ENCODE peak calls at places on chromosomes 4 and X, in four cellular contexts. G is lung; A is A673; D is CD8-positive, alpha-beta memory T cell. U is an unnamed sample.

GRCh38 chr4:121464854-121465253 is 84.0 kb upstream of the QRFPR start:
- DNase-seq in G (no peak), A (no peak), D (no peak), U (no peak)

GRCh38 chr4:26183017-26183416 is 137.8 kb upstream of the RBPJ start:
- DNase-seq in G (no peak), A (no peak), D (no peak), U (no peak)

GRCh38 chr4:151238477-151238876 is 38.5 kb upstream of the PRSS48 start:
- DNase-seq in G (no peak), A (no peak), D (no peak), U (no peak)

GRCh38 chr4:38424171-38424871 is 239.7 kb upstream of the KLF3 start:
- DNase-seq in G (no peak), A (no peak), D (no peak), U (peak; percentile 16)

GRCh38 chrX:68433155-68433980 is at the start of gene OPHN1:
- DNase-seq in G (peak; percentile 80), A (peak; percentile 69), D (no peak), U (peak; percentile 79)

GRCh38 chr4:158376441-158376840 is 145.2 kb upstream of the RXFP1 start:
- DNase-seq in G (no peak), A (no peak), D (no peak), U (no peak)

GRCh38 chr4:11566440-11567022 is 137.8 kb upstream of the HS3ST1 start:
- DNase-seq in G (no peak), A (no peak), D (no peak), U (no peak)

GRCh38 chr4:8303081-8303480 is 33.5 kb downstream of the HTRA3 start:
- DNase-seq in G (no peak), A (no peak), D (no peak), U (peak; percentile 7)

GRCh38 chrX:68261060-68261672 is 172.1 kb downstream of the OPHN1 start:
- DNase-seq in G (no peak), A (no peak), D (no peak), U (no peak)

GRCh38 chrX:49278081-49278480 is 8.5 kb downstream of the PPP1R3F start:
- DNase-seq in G (no peak), A (no peak), D (no peak), U (no peak)

GRCh38 chr4:169136796-169137554 is 126.9 kb upstream of the CBR4 start:
- DNase-seq in G (no peak), A (peak; percentile 71), D (no peak), U (no peak)

GRCh38 chrX:136126892-136127406 is 20.4 kb upstream of the FHL1 start:
- DNase-seq in G (no peak), A (no peak), D (no peak), U (no peak)

GRCh38 chr4:40521957-40522356 is 107.7 kb downstream of the RBM47 start:
- DNase-seq in G (no peak), A (no peak), D (no peak), U (no peak)

GRCh38 chr4:156673483-156673882 is 298.1 kb downstream of the PDGFC start:
- DNase-seq in G (no peak), A (no peak), D (no peak), U (no peak)

GRCh38 chrX:140766024-140766611 is 56.6 kb downstream of the LINC00632 start:
- DNase-seq in G (peak; percentile 41), A (peak; percentile 65), D (peak; percentile 1), U (peak; percentile 34)

GRCh38 chr4:98711526-98711925 is 53.1 kb upstream of the TSPAN5 start:
- DNase-seq in G (no peak), A (no peak), D (no peak), U (no peak)

GRCh38 chrX:115289465-115289864 is at the start of gene LUZP4:
- DNase-seq in G (no peak), A (no peak), D (no peak), U (no peak)

GRCh38 chrX:42934020-42934701 is 156.2 kb upstream of the PPP1R2C start:
- DNase-seq in G (no peak), A (no peak), D (no peak), U (no peak)

GRCh38 chrX:152637649-152638442 is at the start of gene GABRQ:
- DNase-seq in G (no peak), A (peak; percentile 70), D (no peak), U (no peak)

GRCh38 chrX:21374163-21374993 is at the start of gene CNKSR2:
- DNase-seq in G (no peak), A (peak; percentile 39), D (no peak), U (peak; percentile 42)

GRCh38 chr4:111630705-111631104 is 514.5 kb upstream of the FAM241A start:
- DNase-seq in G (no peak), A (peak; percentile 85), D (no peak), U (no peak)

GRCh38 chr4:91826186-91826585 is 477.6 kb upstream of the GRID2 start:
- DNase-seq in G (no peak), A (no peak), D (no peak), U (no peak)

GRCh38 chrX:137573356-137574101 is 7.6 kb downstream of the ZIC3 start:
- DNase-seq in G (no peak), A (no peak), D (no peak), U (no peak)

GRCh38 chrX:137575596-137576255 is 9.8 kb downstream of the ZIC3 start:
- DNase-seq in G (no peak), A (no peak), D (no peak), U (no peak)

GRCh38 chrX:137574784-137575298 is 8.9 kb downstream of the ZIC3 start:
- DNase-seq in G (no peak), A (no peak), D (no peak), U (no peak)

GRCh38 chrX:137569470-137569891 is 3.6 kb downstream of the ZIC3 start:
- DNase-seq in G (no peak), A (no peak), D (no peak), U (no peak)

GRCh38 chrX:137574102-137574783 is 8.3 kb downstream of the ZIC3 start:
- DNase-seq in G (no peak), A (no peak), D (no peak), U (no peak)
- H3K4me1 ChIP-seq in G (peaks cover 2% of the 10 kb centered on the region), A (no peaks in the 10 kb centered on the region), D (no peaks in the 10 kb centered on the region), U (no peaks in the 10 kb centered on the region)

GRCh38 chr4:60314367-60314766 is 885.8 kb upstream of the ADGRL3 start:
- DNase-seq in G (no peak), A (no peak), D (no peak), U (no peak)

GRCh38 chr4:60315586-60315985 is 884.5 kb upstream of the ADGRL3 start:
- DNase-seq in G (no peak), A (no peak), D (no peak), U (no peak)

DNA sequence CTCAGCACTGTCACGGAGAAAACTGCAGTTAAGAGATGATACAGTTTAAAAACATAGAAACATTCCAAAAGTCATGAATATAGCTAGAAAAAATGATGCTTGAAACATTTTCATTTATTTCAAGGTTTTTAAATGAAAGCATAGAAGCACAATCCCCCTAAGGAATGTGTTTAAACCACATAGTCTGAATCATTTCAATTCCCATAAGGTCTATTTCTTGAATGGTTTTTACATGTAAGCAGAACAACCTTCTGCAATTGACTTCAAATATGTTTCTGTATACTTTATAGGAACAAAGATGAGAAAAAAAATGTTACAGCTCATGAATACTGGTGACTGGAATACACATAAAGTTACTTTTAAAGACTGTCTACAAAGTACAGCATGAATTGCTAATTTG is 886.5 kb upstream of the ADGRL3 start:
- DNase-seq in G (no peak), A (no peak), D (no peak), U (no peak)
- H3K4me1 ChIP-seq in G (no peaks in the 10 kb centered on the region), A (no peaks in the 10 kb centered on the region), D (no peaks in the 10 kb centered on the region), U (no peaks in the 10 kb centered on the region)

GRCh38 chr4:610411-611261 is 14.7 kb upstream of the PDE6B start:
- DNase-seq in G (no peak), A (no peak), D (no peak), U (no peak)
- H3K4me1 ChIP-seq in G (no peaks in the 10 kb centered on the region), A (no peaks in the 10 kb centered on the region), D (no peaks in the 10 kb centered on the region), U (no peaks in the 10 kb centered on the region)

GRCh38 chr4:139367421-139368090 is 65.3 kb upstream of the NDUFC1 start:
- DNase-seq in G (no peak), A (peak; percentile 22), D (no peak), U (no peak)

GRCh38 chr4:139368990-139369389 is 66.7 kb upstream of the NDUFC1 start:
- DNase-seq in G (no peak), A (no peak), D (no peak), U (no peak)
- H3K4me1 ChIP-seq in G (no peaks in the 10 kb centered on the region), A (no peaks in the 10 kb centered on the region), D (no peaks in the 10 kb centered on the region), U (no peaks in the 10 kb centered on the region)

GRCh38 chr4:48032721-48033120 is 16.1 kb downstream of the NIPAL1 start:
- DNase-seq in G (no peak), A (no peak), D (no peak), U (no peak)
- H3K4me1 ChIP-seq in G (no peaks in the 10 kb centered on the region), A (no peaks in the 10 kb centered on the region), D (no peaks in the 10 kb centered on the region), U (no peaks in the 10 kb centered on the region)

GRCh38 chr4:75673027-75673958 is at the start of gene G3BP2:
- DNase-seq in G (peak; percentile 98), A (peak; percentile 96), D (peak; percentile 97), U (peak; percentile 97)

GRCh38 chr4:75673959-75674328 is 733 bp upstream of the G3BP2 start:
- DNase-seq in G (no peak), A (no peak), D (no peak), U (no peak)

GRCh38 chr4:75675004-75675531 is 1.9 kb upstream of the G3BP2 start:
- DNase-seq in G (no peak), A (no peak), D (no peak), U (no peak)

GRCh38 chr4:75671802-75672421 is 1.3 kb downstream of the G3BP2 start:
- DNase-seq in G (no peak), A (no peak), D (no peak), U (no peak)

DNA sequence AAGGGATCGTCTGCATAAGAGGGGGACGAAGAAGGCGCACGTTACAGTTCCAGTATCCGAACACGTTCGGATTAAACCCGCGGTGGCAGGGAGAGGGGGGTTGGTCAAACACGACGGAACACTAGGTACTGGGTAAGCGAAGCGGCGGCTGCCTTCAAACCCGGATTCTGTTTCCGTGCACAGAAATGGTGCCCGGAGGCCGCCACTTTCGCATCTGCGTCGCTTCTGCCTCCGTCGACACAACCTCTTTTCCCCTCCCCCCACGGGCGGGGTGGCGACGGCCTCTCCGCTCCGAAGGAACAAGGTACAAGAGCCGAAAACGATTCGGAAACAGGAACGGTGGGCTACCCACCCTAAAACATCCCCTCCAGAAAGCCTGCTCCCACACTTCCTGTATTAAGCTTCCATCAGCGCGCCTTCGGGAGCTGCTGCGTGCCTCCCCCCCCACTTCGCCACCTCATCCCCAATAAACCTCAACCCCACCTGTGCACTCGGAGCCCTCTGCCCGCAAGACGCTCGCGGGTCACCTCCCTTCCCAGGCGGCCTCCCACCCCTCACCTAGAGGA is 667 bp downstream of the G3BP2 start:
- DNase-seq in G (peak; percentile 74), A (peak; percentile 47), D (peak; percentile 73), U (peak; percentile 52)
- H3K4me1 ChIP-seq in G (peaks cover 1% of the 10 kb centered on the region), A (no peaks in the 10 kb centered on the region), D (peaks cover 54% of the 10 kb centered on the region), U (peaks cover 11% of the 10 kb centered on the region)

U was measured in ovary.